ENCODE peak calls at places on chromosomes 3 and 15, in nine cellular contexts. G, D, O, B, P, U, M, I and W are unnamed samples.

GRCh38 chr15:31457631-31458526 is 131.2 kb downstream of the KLF13 start:
- DNase-seq in G (peak), D (peak), O (no peak), B (peak), P (no peak), U (peak), M (no peak), I (no peak), W (no peak)

GRCh38 chr15:74347757-74348250 is 19.6 kb downstream of the CYP11A1 start:
- DNase-seq in G (no peak), D (no peak), O (no peak), B (no peak), P (no peak), U (no peak), M (no peak), I (no peak), W (no peak)

GRCh38 chr3:82329300-82329699 is 567.9 kb upstream of the GBE1 start:
- DNase-seq in G (no peak), D (no peak), O (no peak), B (no peak), P (no peak), U (no peak), M (no peak), I (no peak), W (no peak)

GRCh38 chr3:107106316-107106715 is 270.9 kb upstream of the CCDC54 start:
- DNase-seq in G (peak), D (no peak), O (no peak), B (no peak), P (no peak), U (no peak), M (no peak), I (no peak), W (no peak)

GRCh38 chr15:70426065-70426821 is 328.5 kb upstream of the TLE3 start:
- DNase-seq in G (peak), D (no peak), O (no peak), B (no peak), P (no peak), U (peak), M (no peak), I (no peak), W (no peak)

GRCh38 chr3:169150343-169150742 is 513.2 kb downstream of the MECOM start:
- DNase-seq in G (no peak), D (no peak), O (no peak), B (no peak), P (no peak), U (no peak), M (no peak), I (no peak), W (no peak)

GRCh38 chr3:37546876-37547275 is 314.8 kb upstream of the CTDSPL start:
- DNase-seq in G (peak), D (no peak), O (no peak), B (no peak), P (no peak), U (no peak), M (no peak), I (no peak), W (peak)

GRCh38 chr15:27798807-27799206 is 300.3 kb downstream of the OCA2 start:
- DNase-seq in G (no peak), D (no peak), O (no peak), B (no peak), P (no peak), U (no peak), M (no peak), I (no peak), W (no peak)

GRCh38 chr3:171939578-171939977 is 96.4 kb downstream of the TMEM212 start:
- DNase-seq in G (no peak), D (no peak), O (no peak), B (no peak), P (no peak), U (no peak), M (no peak), I (no peak), W (no peak)

GRCh38 chr3:51198476-51198875 is 186.6 kb upstream of the MANF start:
- DNase-seq in G (peak), D (no peak), O (no peak), B (no peak), P (no peak), U (no peak), M (no peak), I (no peak), W (peak)

GRCh38 chr15:88274534-88275460 is 18.3 kb upstream of the NTRK3 start:
- DNase-seq in G (peak), D (peak), O (peak), B (peak), P (peak), U (peak), M (peak), I (peak), W (peak)

GRCh38 chr15:22952826-22953579 is 27.2 kb downstream of the CYFIP1 start:
- DNase-seq in G (no peak), D (no peak), O (no peak), B (no peak), P (no peak), U (no peak), M (peak), I (no peak), W (peak)

GRCh38 chr15:90637693-90638092 is 79.5 kb upstream of the BLM start:
- DNase-seq in G (no peak), D (no peak), O (no peak), B (no peak), P (no peak), U (no peak), M (peak), I (no peak), W (peak)

GRCh38 chr3:137770066-137770805 is 6.1 kb downstream of the SOX14 start:
- DNase-seq in G (no peak), D (no peak), O (no peak), B (no peak), P (no peak), U (no peak), M (no peak), I (no peak), W (no peak)

GRCh38 chr3:60384352-60384751 is 866.9 kb downstream of the FHIT start:
- DNase-seq in G (peak), D (no peak), O (no peak), B (no peak), P (no peak), U (no peak), M (no peak), I (no peak), W (no peak)

GRCh38 chr3:131526801-131527347 is 24.1 kb upstream of the MRPL3 start:
- DNase-seq in G (peak), D (peak), O (no peak), B (no peak), P (peak), U (no peak), M (peak), I (no peak), W (peak)

GRCh38 chr15:62824111-62824737 is 218.3 kb upstream of the TPM1 start:
- DNase-seq in G (peak), D (no peak), O (no peak), B (no peak), P (no peak), U (no peak), M (no peak), I (peak), W (no peak)

GRCh38 chr15:54312528-54312927 is 334.3 kb downstream of the UNC13C start:
- DNase-seq in G (no peak), D (no peak), O (no peak), B (no peak), P (no peak), U (no peak), M (no peak), I (no peak), W (no peak)

GRCh38 chr3:184656430-184656990 is 55.4 kb downstream of the MAGEF1 start:
- DNase-seq in G (no peak), D (no peak), O (no peak), B (no peak), P (no peak), U (no peak), M (no peak), I (no peak), W (no peak)

GRCh38 chr15:32700501-32701150 is 17.2 kb upstream of the GREM1 start:
- DNase-seq in G (peak), D (no peak), O (no peak), B (no peak), P (no peak), U (no peak), M (no peak), I (no peak), W (no peak)

GRCh38 chr15:70266412-70267089 is 168.8 kb upstream of the TLE3 start:
- DNase-seq in G (no peak), D (peak), O (no peak), B (peak), P (no peak), U (peak), M (no peak), I (no peak), W (peak)

GRCh38 chr3:127406309-127407025 is 118.6 kb upstream of the PRR20G start:
- DNase-seq in G (peak), D (no peak), O (no peak), B (no peak), P (no peak), U (peak), M (no peak), I (no peak), W (no peak)

GRCh38 chr15:45450468-45450867 is 72.1 kb downstream of the SLC30A4 start:
- DNase-seq in G (no peak), D (no peak), O (no peak), B (no peak), P (no peak), U (no peak), M (no peak), I (no peak), W (no peak)